ENCODE peak calls at places on chromosomes 5 and 9, in five cellular contexts. Q is A549, I is HepG2, X is endothelial cell of umbilical vein, R is GM12878. H is an unnamed sample.

GRCh38 chr5:80714570-80715298 is 60.0 kb upstream of the DHFR start:
- DNase-seq in X (no peak), R (no peak), Q (no peak), I (no peak), H (no peak)

GRCh38 chr9:35079041-35079425 is 709 bp downstream of the FANCG start:
- DNase-seq in Q (no peak), R (no peak), I (no peak), X (no peak), H (peak; percentile 46)

GRCh38 chr5:139108056-139108811 is 89.9 kb downstream of the SIL1 start:
- DNase-seq in Q (no peak), I (no peak), R (no peak), X (no peak), H (no peak)

GRCh38 chr9:131282175-131282574 is 5.9 kb upstream of the FAM78A start:
- DNase-seq in Q (no peak), I (no peak), R (no peak), X (no peak), H (no peak)

GRCh38 chr5:5667136-5667554 is 244.7 kb downstream of the ICE1 start:
- DNase-seq in R (no peak), Q (no peak), I (no peak), X (no peak), H (no peak)

GRCh38 chr5:138905541-138905940 is 30.4 kb upstream of the LRRTM2 start:
- DNase-seq in Q (no peak), R (no peak), X (no peak), I (no peak), H (no peak)

GRCh38 chr5:38607396-38607795 is 51.0 kb upstream of the LIFR start:
- DNase-seq in I (no peak), Q (no peak), R (no peak), X (no peak), H (peak; percentile 89)

GRCh38 chr5:57988808-57989207 is 471.1 kb downstream of the PLK2 start:
- DNase-seq in R (no peak), X (no peak), Q (no peak), I (no peak), H (no peak)

GRCh38 chr5:152560508-152561137 is 155.5 kb upstream of the NMUR2 start:
- DNase-seq in R (no peak), Q (peak; percentile 4), I (peak; percentile 13), X (peak; percentile 24), H (peak; percentile 62)

GRCh38 chr5:172370648-172371248 is 83.6 kb downstream of the SH3PXD2B start:
- DNase-seq in R (no peak), Q (peak; percentile 23), I (peak; percentile 30), X (peak; percentile 35), H (peak; percentile 61)

GRCh38 chr5:120499876-120500275 is 35.8 kb downstream of the PRR16 start:
- DNase-seq in I (no peak), Q (no peak), R (no peak), X (no peak), H (no peak)

GRCh38 chr9:93024646-93024910 is 33.9 kb upstream of the SUSD3 start:
- DNase-seq in R (no peak), Q (no peak), I (no peak), X (no peak), H (no peak)

GRCh38 chr5:117455236-117456233 is 880.9 kb upstream of the SEMA6A start:
- DNase-seq in I (peak; percentile 22), X (no peak), R (no peak), Q (no peak), H (peak; percentile 19)

GRCh38 chr9:82456621-82457020 is 468.0 kb downstream of the SPATA31D1 start:
- DNase-seq in R (no peak), X (no peak), Q (no peak), I (no peak), H (no peak)

GRCh38 chr9:127474592-127474991 is 23.3 kb downstream of the LRSAM1 start:
- DNase-seq in I (no peak), X (no peak), Q (no peak), R (no peak), H (no peak)

GRCh38 chr5:41122459-41122858 is 51.3 kb upstream of the MROH2B start:
- DNase-seq in X (no peak), R (no peak), I (no peak), Q (no peak), H (peak; percentile 8)

GRCh38 chr5:41120600-41120999 is 49.5 kb upstream of the MROH2B start:
- DNase-seq in I (no peak), X (no peak), R (no peak), Q (no peak), H (no peak)

GRCh38 chr5:41112486-41113455 is 41.6 kb upstream of the MROH2B start:
- DNase-seq in Q (no peak), R (no peak), X (no peak), I (no peak), H (no peak)

GRCh38 chr5:41115281-41115680 is 44.1 kb upstream of the MROH2B start:
- DNase-seq in I (no peak), R (no peak), Q (no peak), X (no peak), H (no peak)

DNA sequence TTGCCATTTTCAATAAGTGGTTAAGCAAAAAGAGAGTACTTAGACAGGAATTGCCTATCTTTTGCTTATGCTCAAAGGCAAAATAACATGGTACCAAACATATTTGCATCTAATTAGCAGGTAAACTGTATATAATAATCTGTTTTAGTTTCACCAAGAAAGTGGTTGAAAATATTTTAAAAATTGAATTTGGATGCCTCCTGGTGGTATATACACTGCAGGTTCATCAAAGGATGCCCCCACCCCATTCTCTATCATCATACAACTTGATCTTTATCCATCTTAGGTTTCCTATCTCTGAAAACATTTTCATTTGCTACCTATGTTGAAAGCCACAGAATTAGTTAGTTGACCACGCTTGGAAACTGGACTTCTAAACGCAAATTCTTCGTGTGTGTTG is 47.0 kb upstream of the MROH2B start:
- DNase-seq in X (no peak), Q (no peak), R (no peak), I (no peak), H (no peak)
- H3K4me3 ChIP-seq in X (no peak overlapping the region), Q (no peak overlapping the region), R (no peak overlapping the region), I (no peak overlapping the region), H (no peak overlapping the region)

DNA sequence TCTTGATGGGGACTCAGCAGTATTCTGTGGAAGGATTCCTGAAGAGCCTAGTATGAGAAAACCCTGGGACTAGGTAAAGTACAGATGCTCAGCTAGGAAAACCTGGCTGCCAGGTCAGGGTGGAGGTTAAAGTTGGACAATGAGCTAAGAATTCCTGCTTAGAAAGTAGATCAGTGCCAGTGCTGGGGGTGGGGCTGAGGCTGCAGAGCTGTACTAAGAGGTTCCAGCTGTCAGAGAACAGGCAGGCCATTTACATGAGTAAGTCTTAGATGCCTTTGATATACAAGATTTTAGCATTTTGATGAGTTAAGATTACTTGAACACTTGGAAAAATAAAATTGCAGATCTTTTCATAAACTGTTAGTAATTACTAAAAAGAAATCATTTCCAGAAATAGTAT is 332.3 kb upstream of the NUDT12 start:
- DNase-seq in X (no peak), I (no peak), Q (no peak), R (no peak), H (no peak)
- TF ChIP-seq MYC in X (no peak), I (no peak), Q (no peak), R (no peak), H (no peak)

GRCh38 chr5:98065261-98065909 is 708.1 kb upstream of the RGMB start:
- DNase-seq in Q (no peak), I (no peak), X (peak; percentile 49), R (no peak), H (no peak)
- H3K4me3 ChIP-seq in Q (no peak overlapping the region), I (no peak overlapping the region), X (no peak overlapping the region), R (no peak overlapping the region), H (no peak overlapping the region)

GRCh38 chr5:100464418-100464817 is 70.8 kb upstream of the FAM174A start:
- DNase-seq in Q (no peak), X (no peak), R (no peak), I (no peak), H (no peak)
- TF ChIP-seq MYC in Q (no peak), X (no peak), R (no peak), I (no peak), H (no peak)

DNA sequence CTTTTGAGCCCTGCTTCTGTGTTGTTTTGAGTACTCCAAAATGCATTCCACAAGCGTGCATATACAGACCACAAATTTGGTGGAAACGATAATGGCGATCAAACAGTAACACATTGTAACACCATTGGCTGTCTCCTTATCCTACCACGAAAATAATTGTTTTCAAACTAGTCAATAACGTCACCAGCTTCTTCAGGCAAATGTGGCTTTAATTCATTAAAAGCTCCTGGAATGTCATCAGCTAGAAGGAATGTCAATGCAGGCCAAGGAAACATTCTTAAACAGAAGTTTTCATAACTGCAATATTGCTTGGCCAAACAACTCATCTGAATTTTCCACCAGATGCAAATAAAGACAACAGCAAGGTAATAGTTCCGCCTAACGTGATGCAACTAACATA is 71.6 kb upstream of the XPA start:
- DNase-seq in X (no peak), R (no peak), I (no peak), Q (no peak), H (no peak)
- H3K4me3 ChIP-seq in X (no peak overlapping the region), R (no peak overlapping the region), I (no peak overlapping the region), Q (no peak overlapping the region), H (no peak overlapping the region)

GRCh38 chr5:94469889-94470288 is 148.5 kb downstream of the KIAA0825 start:
- DNase-seq in Q (no peak), I (no peak), X (no peak), R (no peak), H (no peak)

GRCh38 chr5:94470802-94471201 is 147.6 kb downstream of the KIAA0825 start:
- DNase-seq in R (no peak), Q (no peak), X (no peak), I (no peak), H (no peak)

GRCh38 chr5:94471496-94471895 is 146.9 kb downstream of the KIAA0825 start:
- DNase-seq in R (no peak), X (peak; percentile 9), I (no peak), Q (no peak), H (no peak)

GRCh38 chr5:94468531-94468930 is 149.9 kb downstream of the KIAA0825 start:
- DNase-seq in Q (no peak), I (no peak), R (no peak), X (no peak), H (no peak)

GRCh38 chr5:94467560-94468504 is 150.6 kb downstream of the KIAA0825 start:
- DNase-seq in X (no peak), R (no peak), I (no peak), Q (no peak), H (no peak)
- TF ChIP-seq MYC in X (no peak), R (no peak), I (no peak), Q (no peak), H (no peak)

DNA sequence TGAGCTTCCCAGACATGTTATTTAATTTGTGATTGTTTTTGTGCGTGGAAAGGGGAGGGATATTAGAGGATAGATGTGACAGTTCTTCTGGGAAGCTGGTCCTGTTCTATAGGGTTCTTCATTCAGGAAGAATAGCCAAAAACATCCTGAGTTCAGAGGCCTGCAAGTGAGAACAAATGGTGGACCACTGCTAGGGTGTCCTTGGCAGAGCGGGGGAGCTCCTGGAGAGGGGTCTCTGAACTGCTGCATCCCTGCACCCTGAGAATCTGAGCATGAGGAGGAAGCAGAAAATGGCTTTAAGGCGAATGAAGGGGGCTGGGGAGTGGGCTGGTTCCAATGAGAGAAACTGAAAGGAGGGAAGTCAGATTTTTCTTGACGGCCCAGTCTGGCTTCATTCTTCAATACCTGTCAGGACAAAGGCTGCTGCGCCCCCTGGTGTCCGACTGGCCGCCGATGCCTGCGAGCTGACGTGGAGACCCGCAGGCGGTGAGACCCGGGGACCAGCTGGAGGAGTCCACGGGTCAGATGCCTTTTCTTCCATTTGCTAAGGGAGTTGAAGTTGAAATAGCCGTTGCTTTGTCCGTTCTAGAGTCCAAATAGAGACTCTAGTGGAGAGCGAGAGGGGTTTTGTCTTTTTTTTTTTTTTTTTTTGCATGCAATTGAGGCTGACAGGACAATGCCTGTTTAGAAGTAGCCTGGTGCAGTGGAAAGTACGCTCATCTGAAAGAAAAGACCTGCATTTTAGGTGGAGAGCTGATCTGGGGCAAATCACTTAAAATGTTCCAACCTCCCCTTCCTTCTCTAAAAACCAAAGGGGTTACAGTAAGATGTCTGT is 39.5 kb upstream of the NFIB start:
- DNase-seq in R (no peak), Q (peak; percentile 91), X (peak; percentile 89), I (peak; percentile 51), H (peak; percentile 84)
- H3K4me3 ChIP-seq in R (no peak overlapping the region), Q (peak overlapping the region; percentile 14), X (no peak overlapping the region), I (no peak overlapping the region), H (no peak overlapping the region)

H was measured in NB4.